ENCODE peak calls at places on chromosomes 7 and 10, in seven cellular contexts. P is fibroblast of the aortic adventitia, R is astrocyte, Q is AG04450, V is cardiac fibroblast, C is suprapubic skin, B is Peyer's patch. D is an unnamed sample.

GRCh38 chr10:84269773-84270172 is 24.9 kb downstream of the RGR start:
- DNase-seq in P (peak; percentile 64), R (peak; percentile 83), Q (peak; percentile 43), V (peak; percentile 83), C (no peak), B (no peak), D (no peak)

GRCh38 chr7:2008936-2009540 is 223.7 kb downstream of the MAD1L1 start:
- DNase-seq in P (no peak), R (no peak), Q (no peak), V (no peak), C (peak; percentile 72), B (no peak), D (peak; percentile 67)

GRCh38 chr10:72009430-72010081 is 45.4 kb downstream of the CHST3 start:
- DNase-seq in P (peak; percentile 99), R (peak; percentile 90), Q (peak; percentile 85), V (peak; percentile 98), C (peak; percentile 96), B (peak; percentile 38), D (no peak)

GRCh38 chr10:72105098-72105475 is 16.7 kb upstream of the SPOCK2 start:
- DNase-seq in P (no peak), R (no peak), Q (no peak), V (no peak), C (no peak), B (no peak), D (no peak)

GRCh38 chr10:72588266-72588665 is 37.6 kb downstream of the MICU1 start:
- DNase-seq in P (peak; percentile 4), R (peak; percentile 54), Q (no peak), V (peak; percentile 25), C (no peak), B (no peak), D (no peak)

GRCh38 chr7:142832452-142832851 is 22.4 kb upstream of the EPHB6 start:
- DNase-seq in P (peak; percentile 47), R (no peak), Q (no peak), V (peak; percentile 9), C (no peak), B (no peak), D (no peak)

GRCh38 chr10:33116293-33116697 is 158.3 kb upstream of the ITGB1 start:
- DNase-seq in P (peak; percentile 45), R (peak; percentile 85), Q (no peak), V (peak; percentile 61), C (no peak), B (no peak), D (no peak)

GRCh38 chr7:93212881-93213280 is 13.4 kb downstream of the HEPACAM2 start:
- DNase-seq in P (no peak), R (no peak), Q (no peak), V (no peak), C (no peak), B (no peak), D (no peak)

GRCh38 chr7:22147113-22147512 is 201.4 kb upstream of the CDCA7L start:
- DNase-seq in P (peak; percentile 37), R (no peak), Q (no peak), V (no peak), C (no peak), B (no peak), D (no peak)

GRCh38 chr7:155683714-155684113 is 39.3 kb downstream of the RBM33 start:
- DNase-seq in P (no peak), R (no peak), Q (no peak), V (no peak), C (no peak), B (no peak), D (no peak)

GRCh38 chr7:2288986-2289611 is 25.1 kb downstream of the SNX8 start:
- DNase-seq in P (no peak), R (no peak), Q (no peak), V (no peak), C (no peak), B (no peak), D (no peak)

GRCh38 chr10:34181545-34182300 is 633.4 kb downstream of the PARD3 start:
- DNase-seq in P (peak; percentile 79), R (no peak), Q (peak; percentile 50), V (peak; percentile 22), C (no peak), B (no peak), D (no peak)

GRCh38 chr7:112449353-112449752 is 907 bp upstream of the IFRD1 start:
- DNase-seq in P (peak; percentile 29), R (peak; percentile 51), Q (no peak), V (peak; percentile 57), C (no peak), B (no peak), D (no peak)

GRCh38 chr10:62614389-62615157 is 189.9 kb upstream of the ADO start:
- DNase-seq in P (no peak), R (peak; percentile 77), Q (no peak), V (peak; percentile 63), C (no peak), B (no peak), D (no peak)

GRCh38 chr7:88401009-88401623 is 94.4 kb upstream of the STEAP4 start:
- DNase-seq in P (no peak), R (no peak), Q (no peak), V (peak; percentile 3), C (no peak), B (no peak), D (no peak)

GRCh38 chr7:157234271-157234670 is 95.5 kb downstream of the UBE3C start:
- DNase-seq in P (peak; percentile 58), R (no peak), Q (no peak), V (no peak), C (no peak), B (no peak), D (no peak)

GRCh38 chr7:70568674-70569334 is 563.1 kb upstream of the GALNT17 start:
- DNase-seq in P (no peak), R (peak; percentile 26), Q (no peak), V (no peak), C (no peak), B (no peak), D (no peak)

GRCh38 chr7:36487756-36488336 is 98.2 kb downstream of the ANLN start:
- DNase-seq in P (peak; percentile 79), R (peak; percentile 23), Q (peak; percentile 8), V (peak; percentile 78), C (no peak), B (no peak), D (no peak)

GRCh38 chr7:64621656-64622055 is 44.3 kb upstream of the ZNF107 start:
- DNase-seq in P (no peak), R (no peak), Q (no peak), V (no peak), C (no peak), B (no peak), D (no peak)

DNA sequence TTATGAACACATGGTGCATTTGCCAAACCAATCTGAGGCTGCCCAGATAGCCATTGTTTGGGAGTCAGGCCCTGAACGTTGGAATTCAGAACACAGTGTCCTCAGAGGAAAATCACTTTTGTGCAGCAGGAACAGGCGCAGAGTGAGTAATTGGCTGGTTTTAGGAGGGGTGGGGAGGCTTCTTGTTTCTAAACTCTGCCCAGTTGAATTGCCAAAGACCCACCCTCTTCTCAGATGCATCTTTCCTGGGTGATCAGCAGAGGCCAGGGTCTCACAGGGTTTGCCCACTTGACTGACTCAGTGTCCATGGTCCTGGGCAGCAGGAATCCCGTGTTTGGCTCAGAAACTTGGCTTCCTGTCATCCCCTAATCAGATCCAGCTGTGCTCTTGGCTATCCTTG is 24.3 kb downstream of the PRLHR start:
- DNase-seq in P (peak; percentile 72), R (no peak), Q (no peak), V (peak; percentile 70), C (no peak), B (no peak), D (peak; percentile 25)
- TF ChIP-seq CTCF in P (no peak), R (no peak), Q (no peak), V (no peak), C (no peak), B (no peak), D (no peak)

DNA sequence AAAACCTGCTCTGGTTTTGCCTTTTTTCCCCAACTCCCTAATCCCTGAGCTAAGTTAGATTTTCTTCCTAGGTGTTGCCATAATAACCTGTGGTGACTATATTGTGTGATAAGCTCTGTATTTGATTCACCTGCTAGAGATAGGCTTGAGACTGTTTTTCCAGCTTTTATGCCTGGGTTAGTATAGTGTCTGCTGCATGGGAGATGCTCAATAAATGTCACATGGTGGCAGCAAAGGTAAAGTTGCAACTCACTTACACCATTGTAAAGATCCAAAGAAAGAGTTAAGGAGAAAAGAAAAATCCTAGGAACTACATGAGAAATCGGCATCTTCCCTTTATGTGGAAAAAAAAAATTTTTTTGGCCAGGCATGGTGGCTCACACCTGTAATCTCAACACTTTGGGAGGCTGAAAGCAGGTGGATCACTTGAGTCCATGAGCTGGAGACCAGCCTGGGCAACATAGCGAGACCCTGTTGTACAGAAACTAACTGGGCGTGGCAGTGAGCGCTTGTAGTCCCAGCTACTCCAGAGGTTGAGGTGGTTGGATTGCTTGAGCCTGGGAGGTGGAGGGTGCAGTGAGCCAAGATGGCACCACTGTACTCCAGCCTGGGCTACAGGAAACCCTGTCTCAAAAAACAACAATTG is 3.7 kb downstream of the CCNJ start:
- DNase-seq in P (no peak), R (no peak), Q (no peak), V (peak; percentile 3), C (no peak), B (no peak), D (no peak)
- TF ChIP-seq CTCF in P (no peak), R (no peak), Q (no peak), V (no peak), C (no peak), B (no peak), D (no peak)

GRCh38 chr7:47580811-47581331 is 1.0 kb downstream of the TNS3 start:
- DNase-seq in P (peak; percentile 32), R (no peak), Q (no peak), V (peak; percentile 31), C (no peak), B (no peak), D (no peak)
- TF ChIP-seq CTCF in P (no peak), R (no peak), Q (no peak), V (peak; percentile 15), C (no peak), B (no peak), D (no peak)

DNA sequence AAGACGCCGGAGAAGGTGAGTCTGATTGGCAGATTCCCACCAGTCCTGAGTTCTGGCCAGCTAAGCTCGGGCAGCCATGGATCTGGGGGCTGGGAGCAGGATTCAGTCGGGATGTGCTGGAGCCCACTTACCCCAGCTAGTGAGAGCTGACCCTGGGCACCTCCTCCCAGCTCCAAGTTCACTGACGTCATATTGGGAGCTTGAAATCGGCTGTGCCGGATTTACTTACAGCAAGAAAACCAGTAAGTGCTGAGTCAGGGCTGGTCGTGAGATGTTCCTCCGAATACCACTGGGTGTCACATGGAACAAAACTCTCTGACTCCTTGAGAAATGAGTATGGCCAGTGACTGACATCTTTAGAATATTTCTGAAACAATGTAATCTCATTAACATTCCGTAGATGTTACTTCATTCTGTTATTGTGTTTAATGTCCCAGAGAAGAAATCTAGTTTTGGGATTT is 621.2 kb downstream of the SDK1 start:
- DNase-seq in P (peak; percentile 55), R (peak; percentile 98), Q (peak; percentile 24), V (peak; percentile 97), C (no peak), B (no peak), D (no peak)
- TF ChIP-seq CTCF in P (no peak), R (peak; percentile 31), Q (peak; percentile 20), V (peak; percentile 18), C (peak; percentile 12), B (peak; percentile 6), D (peak; percentile 64)

D was measured in type B pancreatic cell.